ENCODE peak calls at places on chromosome 22, in seven cellular contexts. One of them, this sample, is unnamed.

GRCh38 chr22:27045103-27045940 is 387.9 kb downstream of the MIAT start:
- DNase-seq in amniotic stem cell: no peak
- DNase-seq in brain microvascular endothelial cell: peak
- DNase-seq in T-cell: no peak
- DNase-seq in left cardiac atrium: no peak
- DNase-seq in HTR-8/SVneo: peak
- DNase-seq in stimulated activated CD8-positive, alpha-beta memory T cell treated with anti-CD3 and anti-CD28 coated beads, Interleukin-15, amount 100 ng/mL, for 1 hour: no peak
- DNase-seq in this sample: no peak

GRCh38 chr22:19177164-19178064 is 1.1 kb downstream of the SLC25A1 start:
- DNase-seq in amniotic stem cell: no peak
- DNase-seq in brain microvascular endothelial cell: no peak
- DNase-seq in T-cell: no peak
- DNase-seq in left cardiac atrium: no peak
- DNase-seq in HTR-8/SVneo: no peak
- DNase-seq in stimulated activated CD8-positive, alpha-beta memory T cell treated with anti-CD3 and anti-CD28 coated beads, Interleukin-15, amount 100 ng/mL, for 1 hour: no peak
- DNase-seq in this sample: no peak

GRCh38 chr22:39021552-39022250 is 774 bp downstream of the APOBEC3D start:
- DNase-seq in amniotic stem cell: no peak
- DNase-seq in brain microvascular endothelial cell: no peak
- DNase-seq in T-cell: no peak
- DNase-seq in left cardiac atrium: no peak
- DNase-seq in HTR-8/SVneo: no peak
- DNase-seq in stimulated activated CD8-positive, alpha-beta memory T cell treated with anti-CD3 and anti-CD28 coated beads, Interleukin-15, amount 100 ng/mL, for 1 hour: no peak
- DNase-seq in this sample: no peak

GRCh38 chr22:36565686-36566085 is 36.7 kb upstream of the EIF3D start:
- DNase-seq in amniotic stem cell: no peak
- DNase-seq in brain microvascular endothelial cell: no peak
- DNase-seq in T-cell: no peak
- DNase-seq in left cardiac atrium: no peak
- DNase-seq in HTR-8/SVneo: peak
- DNase-seq in stimulated activated CD8-positive, alpha-beta memory T cell treated with anti-CD3 and anti-CD28 coated beads, Interleukin-15, amount 100 ng/mL, for 1 hour: no peak
- DNase-seq in this sample: no peak

GRCh38 chr22:33789690-33790253 is 130.5 kb downstream of the LARGE1 start:
- DNase-seq in amniotic stem cell: no peak
- DNase-seq in brain microvascular endothelial cell: no peak
- DNase-seq in T-cell: no peak
- DNase-seq in left cardiac atrium: no peak
- DNase-seq in HTR-8/SVneo: no peak
- DNase-seq in stimulated activated CD8-positive, alpha-beta memory T cell treated with anti-CD3 and anti-CD28 coated beads, Interleukin-15, amount 100 ng/mL, for 1 hour: no peak
- DNase-seq in this sample: no peak

GRCh38 chr22:26675687-26676273 is 18.4 kb downstream of the MIAT start:
- DNase-seq in amniotic stem cell: no peak
- DNase-seq in brain microvascular endothelial cell: no peak
- DNase-seq in T-cell: no peak
- DNase-seq in left cardiac atrium: no peak
- DNase-seq in HTR-8/SVneo: no peak
- DNase-seq in stimulated activated CD8-positive, alpha-beta memory T cell treated with anti-CD3 and anti-CD28 coated beads, Interleukin-15, amount 100 ng/mL, for 1 hour: no peak
- DNase-seq in this sample: no peak

GRCh38 chr22:41898645-41899044 is 16.2 kb downstream of the SHISA8 start:
- DNase-seq in amniotic stem cell: no peak
- DNase-seq in brain microvascular endothelial cell: no peak
- DNase-seq in T-cell: no peak
- DNase-seq in left cardiac atrium: no peak
- DNase-seq in HTR-8/SVneo: no peak
- DNase-seq in stimulated activated CD8-positive, alpha-beta memory T cell treated with anti-CD3 and anti-CD28 coated beads, Interleukin-15, amount 100 ng/mL, for 1 hour: no peak
- DNase-seq in this sample: no peak

GRCh38 chr22:37843746-37844089 is 416 bp downstream of the ANKRD54 start:
- DNase-seq in amniotic stem cell: no peak
- DNase-seq in brain microvascular endothelial cell: no peak
- DNase-seq in T-cell: peak
- DNase-seq in left cardiac atrium: no peak
- DNase-seq in HTR-8/SVneo: no peak
- DNase-seq in stimulated activated CD8-positive, alpha-beta memory T cell treated with anti-CD3 and anti-CD28 coated beads, Interleukin-15, amount 100 ng/mL, for 1 hour: peak
- DNase-seq in this sample: no peak

GRCh38 chr22:20238567-20239062 is 29.5 kb downstream of the RTN4R start:
- DNase-seq in amniotic stem cell: no peak
- DNase-seq in brain microvascular endothelial cell: no peak
- DNase-seq in T-cell: peak
- DNase-seq in left cardiac atrium: no peak
- DNase-seq in HTR-8/SVneo: peak
- DNase-seq in stimulated activated CD8-positive, alpha-beta memory T cell treated with anti-CD3 and anti-CD28 coated beads, Interleukin-15, amount 100 ng/mL, for 1 hour: no peak
- DNase-seq in this sample: peak

GRCh38 chr22:24424001-24424900 is 3.1 kb upstream of the ADORA2A start:
- DNase-seq in amniotic stem cell: no peak
- DNase-seq in brain microvascular endothelial cell: no peak
- DNase-seq in T-cell: no peak
- DNase-seq in left cardiac atrium: no peak
- DNase-seq in HTR-8/SVneo: no peak
- DNase-seq in stimulated activated CD8-positive, alpha-beta memory T cell treated with anti-CD3 and anti-CD28 coated beads, Interleukin-15, amount 100 ng/mL, for 1 hour: no peak
- DNase-seq in this sample: peak

GRCh38 chr22:29041408-29041807 is 20.2 kb downstream of the C22orf31 start:
- DNase-seq in amniotic stem cell: no peak
- DNase-seq in brain microvascular endothelial cell: peak
- DNase-seq in T-cell: no peak
- DNase-seq in left cardiac atrium: peak
- DNase-seq in HTR-8/SVneo: no peak
- DNase-seq in stimulated activated CD8-positive, alpha-beta memory T cell treated with anti-CD3 and anti-CD28 coated beads, Interleukin-15, amount 100 ng/mL, for 1 hour: no peak
- DNase-seq in this sample: no peak

GRCh38 chr22:38309614-38310517 is 7.4 kb downstream of the CSNK1E start:
- DNase-seq in amniotic stem cell: no peak
- DNase-seq in brain microvascular endothelial cell: no peak
- DNase-seq in T-cell: no peak
- DNase-seq in left cardiac atrium: no peak
- DNase-seq in HTR-8/SVneo: no peak
- DNase-seq in stimulated activated CD8-positive, alpha-beta memory T cell treated with anti-CD3 and anti-CD28 coated beads, Interleukin-15, amount 100 ng/mL, for 1 hour: no peak
- DNase-seq in this sample: no peak

GRCh38 chr22:40114411-40114810 is 63.3 kb upstream of the TNRC6B start:
- DNase-seq in amniotic stem cell: no peak
- DNase-seq in brain microvascular endothelial cell: no peak
- DNase-seq in T-cell: no peak
- DNase-seq in left cardiac atrium: no peak
- DNase-seq in HTR-8/SVneo: no peak
- DNase-seq in stimulated activated CD8-positive, alpha-beta memory T cell treated with anti-CD3 and anti-CD28 coated beads, Interleukin-15, amount 100 ng/mL, for 1 hour: no peak
- DNase-seq in this sample: no peak

GRCh38 chr22:49406879-49407587 is 420.6 kb downstream of the BRD1 start:
- DNase-seq in amniotic stem cell: no peak
- DNase-seq in brain microvascular endothelial cell: no peak
- DNase-seq in T-cell: no peak
- DNase-seq in left cardiac atrium: no peak
- DNase-seq in HTR-8/SVneo: no peak
- DNase-seq in stimulated activated CD8-positive, alpha-beta memory T cell treated with anti-CD3 and anti-CD28 coated beads, Interleukin-15, amount 100 ng/mL, for 1 hour: no peak
- DNase-seq in this sample: no peak

GRCh38 chr22:20604092-20604747 is 96.8 kb downstream of the MED15 start:
- DNase-seq in amniotic stem cell: no peak
- DNase-seq in brain microvascular endothelial cell: no peak
- DNase-seq in T-cell: no peak
- DNase-seq in left cardiac atrium: no peak
- DNase-seq in HTR-8/SVneo: no peak
- DNase-seq in stimulated activated CD8-positive, alpha-beta memory T cell treated with anti-CD3 and anti-CD28 coated beads, Interleukin-15, amount 100 ng/mL, for 1 hour: no peak
- DNase-seq in this sample: no peak

GRCh38 chr22:30183861-30184278 is 62.7 kb downstream of the LIF start:
- DNase-seq in amniotic stem cell: no peak
- DNase-seq in brain microvascular endothelial cell: peak
- DNase-seq in T-cell: no peak
- DNase-seq in left cardiac atrium: no peak
- DNase-seq in HTR-8/SVneo: peak
- DNase-seq in stimulated activated CD8-positive, alpha-beta memory T cell treated with anti-CD3 and anti-CD28 coated beads, Interleukin-15, amount 100 ng/mL, for 1 hour: no peak
- DNase-seq in this sample: no peak

GRCh38 chr22:46109474-46110003 is 40.8 kb upstream of the PPARA start:
- DNase-seq in amniotic stem cell: no peak
- DNase-seq in brain microvascular endothelial cell: no peak
- DNase-seq in T-cell: no peak
- DNase-seq in left cardiac atrium: no peak
- DNase-seq in HTR-8/SVneo: no peak
- DNase-seq in stimulated activated CD8-positive, alpha-beta memory T cell treated with anti-CD3 and anti-CD28 coated beads, Interleukin-15, amount 100 ng/mL, for 1 hour: no peak
- DNase-seq in this sample: no peak

GRCh38 chr22:35947794-35948425 is 80.7 kb downstream of the RBFOX2 start:
- DNase-seq in amniotic stem cell: no peak
- DNase-seq in brain microvascular endothelial cell: peak
- DNase-seq in T-cell: no peak
- DNase-seq in left cardiac atrium: no peak
- DNase-seq in HTR-8/SVneo: no peak
- DNase-seq in stimulated activated CD8-positive, alpha-beta memory T cell treated with anti-CD3 and anti-CD28 coated beads, Interleukin-15, amount 100 ng/mL, for 1 hour: no peak
- DNase-seq in this sample: no peak

GRCh38 chr22:42625416-42625815 is 10.7 kb upstream of the POLDIP3 start:
- DNase-seq in amniotic stem cell: no peak
- DNase-seq in brain microvascular endothelial cell: no peak
- DNase-seq in T-cell: no peak
- DNase-seq in left cardiac atrium: no peak
- DNase-seq in HTR-8/SVneo: no peak
- DNase-seq in stimulated activated CD8-positive, alpha-beta memory T cell treated with anti-CD3 and anti-CD28 coated beads, Interleukin-15, amount 100 ng/mL, for 1 hour: no peak
- DNase-seq in this sample: no peak

GRCh38 chr22:20449819-20450550 is 12.4 kb upstream of the SCARF2 start:
- DNase-seq in amniotic stem cell: no peak
- DNase-seq in brain microvascular endothelial cell: no peak
- DNase-seq in T-cell: no peak
- DNase-seq in left cardiac atrium: no peak
- DNase-seq in HTR-8/SVneo: no peak
- DNase-seq in stimulated activated CD8-positive, alpha-beta memory T cell treated with anti-CD3 and anti-CD28 coated beads, Interleukin-15, amount 100 ng/mL, for 1 hour: no peak
- DNase-seq in this sample: no peak

GRCh38 chr22:36329217-36330078 is 58.3 kb downstream of the MYH9 start:
- DNase-seq in amniotic stem cell: peak
- DNase-seq in brain microvascular endothelial cell: peak
- DNase-seq in T-cell: peak
- DNase-seq in left cardiac atrium: peak
- DNase-seq in HTR-8/SVneo: peak
- DNase-seq in stimulated activated CD8-positive, alpha-beta memory T cell treated with anti-CD3 and anti-CD28 coated beads, Interleukin-15, amount 100 ng/mL, for 1 hour: peak
- DNase-seq in this sample: no peak

GRCh38 chr22:26377170-26377825 is 51.8 kb upstream of the ASPHD2 start:
- DNase-seq in amniotic stem cell: no peak
- DNase-seq in brain microvascular endothelial cell: no peak
- DNase-seq in T-cell: no peak
- DNase-seq in left cardiac atrium: no peak
- DNase-seq in HTR-8/SVneo: no peak
- DNase-seq in stimulated activated CD8-positive, alpha-beta memory T cell treated with anti-CD3 and anti-CD28 coated beads, Interleukin-15, amount 100 ng/mL, for 1 hour: no peak
- DNase-seq in this sample: no peak

This sample was measured in naive thymus-derived CD4-positive, alpha-beta T cell.